ENCODE peak calls at places on chromosomes 13 and 19, in four cellular contexts. F is GM12878, L is HepG2, A is K562. X is an unnamed sample.

GRCh38 chr19:11530432-11530831 is 1.5 kb upstream of the ECSIT start:
- DNase-seq in F (no peak), L (peak), A (peak), X (peak)

GRCh38 chr13:111893071-111893606 is 173.8 kb upstream of the SOX1 start:
- DNase-seq in F (no peak), L (no peak), A (no peak), X (no peak)

GRCh38 chr19:17605761-17606745 is 50.6 kb downstream of the COLGALT1 start:
- DNase-seq in L (peak), F (peak), A (peak), X (peak)

GRCh38 chr13:41970022-41970421 is 9.1 kb upstream of the VWA8 start:
- DNase-seq in F (no peak), A (no peak), L (no peak), X (no peak)

GRCh38 chr19:44603201-44603945 is 10.0 kb upstream of the IGSF23 start:
- DNase-seq in L (no peak), F (no peak), A (no peak), X (no peak)

GRCh38 chr19:55526216-55527196 is 10.4 kb downstream of the SBK2 start:
- DNase-seq in L (peak), F (no peak), A (no peak), X (peak)

GRCh38 chr13:72970956-72971355 is 87.8 kb upstream of the KLF5 start:
- DNase-seq in L (no peak), F (no peak), A (no peak), X (no peak)

GRCh38 chr13:38713046-38713445 is 26.2 kb downstream of the FREM2 start:
- DNase-seq in L (no peak), F (no peak), A (no peak), X (no peak)

GRCh38 chr19:16901491-16902175 is 12.8 kb downstream of the F2RL3 start:
- DNase-seq in A (peak), L (no peak), F (no peak), X (no peak)

GRCh38 chr13:49140910-49141611 is 79.1 kb upstream of the MLNR start:
- DNase-seq in A (no peak), L (no peak), F (no peak), X (no peak)

GRCh38 chr13:105513448-105513847 is 1022.0 kb downstream of the EFNB2 start:
- DNase-seq in F (no peak), L (no peak), A (no peak), X (no peak)

GRCh38 chr13:51844862-51845573 is at the start of gene TMEM272:
- DNase-seq in A (peak), L (peak), F (no peak), X (peak)

GRCh38 chr19:50567052-50567841 is 988 bp downstream of the LRRC4B start:
- DNase-seq in A (peak), L (no peak), F (no peak), X (no peak)

GRCh38 chr13:36362251-36362650 is 16.1 kb upstream of the SPART start:
- DNase-seq in A (no peak), L (no peak), F (no peak), X (no peak)

GRCh38 chr19:11658954-11659353 is 61.7 kb downstream of the ZNF627 start:
- DNase-seq in F (no peak), A (no peak), L (no peak), X (no peak)

GRCh38 chr13:51380269-51380668 is 40.8 kb downstream of the SERPINE3 start:
- DNase-seq in L (no peak), A (no peak), F (no peak), X (no peak)

GRCh38 chr19:4676955-4677731 is 7.0 kb upstream of the MYDGF start:
- DNase-seq in F (no peak), A (peak), L (peak), X (no peak)

GRCh38 chr13:31950121-31950810 is 81.3 kb upstream of the FRY start:
- DNase-seq in L (no peak), A (no peak), F (no peak), X (no peak)

GRCh38 chr19:47310819-47311218 is 1.2 kb downstream of the C5AR1 start:
- DNase-seq in A (no peak), F (no peak), L (peak), X (peak)

GRCh38 chr13:87129602-87130300 is 541.4 kb upstream of the SLITRK5 start:
- DNase-seq in L (no peak), A (no peak), F (no peak), X (no peak)

GRCh38 chr13:113907637-113908617 is 44.1 kb upstream of the GAS6 start:
- DNase-seq in A (no peak), L (no peak), F (no peak), X (no peak)

GRCh38 chr13:21176982-21177284 is 475 bp downstream of the MRPL57 start:
- DNase-seq in A (no peak), F (no peak), L (no peak), X (no peak)

GRCh38 chr13:37381502-37381901 is 217.1 kb downstream of the POSTN start:
- DNase-seq in A (no peak), F (no peak), L (no peak), X (no peak)

GRCh38 chr19:2427323-2428026 is at the start of gene TIMM13:
- DNase-seq in F (peak), L (peak), A (peak), X (peak)
- TF ChIP-seq REST in F (no peak), L (no peak), A (peak), X (no peak)

GRCh38 chr13:67574320-67575233 is 344.4 kb upstream of the PCDH9 start:
- DNase-seq in L (no peak), F (no peak), A (no peak), X (no peak)
- TF ChIP-seq KDM1A in L (no peak), F (no peak), A (no peak), X (no peak)

GRCh38 chr13:30790592-30790991 is 55.2 kb downstream of the ALOX5AP start:
- DNase-seq in F (no peak), L (no peak), A (no peak), X (no peak)

GRCh38 chr13:30785146-30785845 is 50.0 kb downstream of the ALOX5AP start:
- DNase-seq in F (no peak), A (no peak), L (no peak), X (no peak)

GRCh38 chr13:30791354-30791921 is 56.1 kb downstream of the ALOX5AP start:
- DNase-seq in A (no peak), F (no peak), L (no peak), X (no peak)

GRCh38 chr13:30789360-30789862 is 54.1 kb downstream of the ALOX5AP start:
- DNase-seq in L (no peak), F (no peak), A (no peak), X (no peak)

GRCh38 chr13:30787747-30788535 is 52.6 kb downstream of the ALOX5AP start:
- DNase-seq in A (no peak), L (no peak), F (no peak), X (no peak)
- TF ChIP-seq REST in A (no peak), L (no peak), F (no peak), X (no peak)

DNA sequence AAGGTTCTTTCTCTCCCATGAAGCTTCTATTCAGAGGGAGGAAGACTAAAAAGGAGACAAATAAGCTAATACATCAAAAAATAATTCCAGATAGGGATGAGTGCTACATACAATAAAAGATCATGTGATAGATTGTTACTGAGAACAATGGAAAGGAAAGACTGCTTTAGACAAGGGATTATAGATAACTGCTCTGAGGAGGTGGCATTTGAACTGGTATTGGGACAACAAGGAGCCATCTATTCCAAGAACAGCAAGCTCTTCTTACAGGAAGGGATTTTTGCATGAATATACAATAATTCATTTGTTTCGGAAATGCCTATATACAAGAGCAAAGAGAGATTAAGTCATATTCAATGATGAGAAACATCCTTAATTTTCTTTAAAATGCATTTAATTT is 540.5 kb upstream of the KLF12 start:
- DNase-seq in L (no peak), F (no peak), A (no peak), X (no peak)
- TF ChIP-seq KDM1A in L (no peak), F (no peak), A (no peak), X (no peak)

GRCh38 chr13:108525867-108526266 is 103.5 kb upstream of the MYO16 start:
- DNase-seq in A (no peak), L (no peak), F (no peak), X (no peak)

GRCh38 chr13:108533842-108534241 is 95.6 kb upstream of the MYO16 start:
- DNase-seq in A (no peak), L (no peak), F (no peak), X (no peak)

GRCh38 chr13:108528303-108528702 is 101.1 kb upstream of the MYO16 start:
- DNase-seq in A (no peak), L (no peak), F (no peak), X (no peak)

DNA sequence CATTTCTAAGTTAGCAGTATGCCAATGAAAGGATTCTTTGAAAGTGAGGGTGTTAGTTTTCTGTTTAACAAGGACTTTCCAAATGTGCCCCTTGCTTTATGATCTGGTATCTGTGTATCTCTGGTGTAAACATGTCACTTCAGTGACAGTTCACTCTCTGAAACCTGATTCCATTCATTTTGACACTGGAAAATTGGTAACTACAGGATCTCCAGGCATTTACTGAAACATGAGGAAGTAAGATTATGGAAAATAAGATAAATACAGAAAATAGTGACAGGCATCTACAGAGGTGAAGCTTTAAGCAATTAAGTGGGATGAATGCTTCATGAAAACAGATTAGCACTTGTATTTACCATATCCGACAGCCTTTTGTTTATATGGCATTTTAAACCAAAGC is 101.6 kb upstream of the MYO16 start:
- DNase-seq in A (no peak), L (no peak), F (no peak), X (no peak)
- TF ChIP-seq REST in A (no peak), L (no peak), F (no peak), X (no peak)

GRCh38 chr19:3124630-3125029 is 11.2 kb upstream of the GNA15 start:
- DNase-seq in F (no peak), L (no peak), A (no peak), X (no peak)

GRCh38 chr19:3123088-3123721 is 12.6 kb upstream of the GNA15 start:
- DNase-seq in L (no peak), A (no peak), F (no peak), X (no peak)

GRCh38 chr19:3123956-3124355 is 11.9 kb upstream of the GNA15 start:
- DNase-seq in L (no peak), F (no peak), A (no peak), X (no peak)

GRCh38 chr19:3129112-3129511 is 6.7 kb upstream of the GNA15 start:
- DNase-seq in L (peak), A (no peak), F (no peak), X (no peak)

GRCh38 chr19:3125900-3126524 is 9.8 kb upstream of the GNA15 start:
- DNase-seq in A (peak), L (peak), F (no peak), X (peak)
- TF ChIP-seq KDM1A in A (peak), L (no peak), F (no peak), X (no peak)